ENCODE peak calls at places on chromosome 10, in four cellular contexts. One of them, this sample, is unnamed.

GRCh38 chr10:13115832-13116793 is 16.1 kb downstream of the OPTN start:
- DNase-seq in NCI-H1092: no peak
- DNase-seq in left cardiac atrium: no peak
- DNase-seq in astrocyte of the spinal cord: no peak
- DNase-seq in this sample: no peak

GRCh38 chr10:57786850-57787750 is 480.6 kb downstream of the IPMK start:
- DNase-seq in NCI-H1092: no peak
- DNase-seq in left cardiac atrium: no peak
- DNase-seq in astrocyte of the spinal cord: no peak
- DNase-seq in this sample: no peak

GRCh38 chr10:12785338-12785934 is 216.1 kb downstream of the CCDC3 start:
- DNase-seq in NCI-H1092: no peak
- DNase-seq in left cardiac atrium: no peak
- DNase-seq in astrocyte of the spinal cord: no peak
- DNase-seq in this sample: peak

GRCh38 chr10:125144209-125144608 is 16.2 kb downstream of the CTBP2 start:
- DNase-seq in NCI-H1092: no peak
- DNase-seq in left cardiac atrium: no peak
- DNase-seq in astrocyte of the spinal cord: no peak
- DNase-seq in this sample: no peak

GRCh38 chr10:93746844-93747284 is 10.9 kb upstream of the LGI1 start:
- DNase-seq in NCI-H1092: no peak
- DNase-seq in left cardiac atrium: no peak
- DNase-seq in astrocyte of the spinal cord: peak
- DNase-seq in this sample: no peak

GRCh38 chr10:31157125-31157983 is 125.7 kb upstream of the ZNF438 start:
- DNase-seq in NCI-H1092: peak
- DNase-seq in left cardiac atrium: peak
- DNase-seq in astrocyte of the spinal cord: peak
- DNase-seq in this sample: peak

GRCh38 chr10:52526251-52526823 is 212.3 kb downstream of the DKK1 start:
- DNase-seq in NCI-H1092: no peak
- DNase-seq in left cardiac atrium: no peak
- DNase-seq in astrocyte of the spinal cord: peak
- DNase-seq in this sample: no peak

GRCh38 chr10:75335983-75336382 is 65.6 kb downstream of the ZNF503 start:
- DNase-seq in NCI-H1092: no peak
- DNase-seq in left cardiac atrium: no peak
- DNase-seq in astrocyte of the spinal cord: no peak
- DNase-seq in this sample: no peak

GRCh38 chr10:24762161-24762924 is 38.7 kb upstream of the ARHGAP21 start:
- DNase-seq in NCI-H1092: no peak
- DNase-seq in left cardiac atrium: no peak
- DNase-seq in astrocyte of the spinal cord: peak
- DNase-seq in this sample: no peak

GRCh38 chr10:102347236-102347828 is 48.2 kb upstream of the NFKB2 start:
- DNase-seq in NCI-H1092: no peak
- DNase-seq in left cardiac atrium: peak
- DNase-seq in astrocyte of the spinal cord: peak
- DNase-seq in this sample: peak

GRCh38 chr10:124874-125273 is 10.4 kb upstream of the ZMYND11 start:
- DNase-seq in NCI-H1092: no peak
- DNase-seq in left cardiac atrium: no peak
- DNase-seq in astrocyte of the spinal cord: no peak
- DNase-seq in this sample: no peak

GRCh38 chr10:124715479-124715878 is 28.7 kb downstream of the FAM53B start:
- DNase-seq in NCI-H1092: no peak
- DNase-seq in left cardiac atrium: no peak
- DNase-seq in astrocyte of the spinal cord: no peak
- DNase-seq in this sample: no peak

GRCh38 chr10:118966131-118967125 is 63.1 kb upstream of the NANOS1 start:
- DNase-seq in NCI-H1092: no peak
- DNase-seq in left cardiac atrium: peak
- DNase-seq in astrocyte of the spinal cord: no peak
- DNase-seq in this sample: no peak

GRCh38 chr10:60942604-60943269 is 1.2 kb downstream of the RHOBTB1 start:
- DNase-seq in NCI-H1092: no peak
- DNase-seq in left cardiac atrium: peak
- DNase-seq in astrocyte of the spinal cord: peak
- DNase-seq in this sample: peak

GRCh38 chr10:98407017-98407743 is 7.8 kb downstream of the PYROXD2 start:
- DNase-seq in NCI-H1092: no peak
- DNase-seq in left cardiac atrium: no peak
- DNase-seq in astrocyte of the spinal cord: no peak
- DNase-seq in this sample: no peak

GRCh38 chr10:58943960-58944359 is 232.5 kb upstream of the PHYHIPL start:
- DNase-seq in NCI-H1092: no peak
- DNase-seq in left cardiac atrium: no peak
- DNase-seq in astrocyte of the spinal cord: no peak
- DNase-seq in this sample: no peak

GRCh38 chr10:132468651-132469050 is 68.9 kb upstream of the INPP5A start:
- DNase-seq in NCI-H1092: no peak
- DNase-seq in left cardiac atrium: peak
- DNase-seq in astrocyte of the spinal cord: no peak
- DNase-seq in this sample: no peak

GRCh38 chr10:60943372-60944158 is 420 bp downstream of the RHOBTB1 start:
- DNase-seq in NCI-H1092: peak
- DNase-seq in left cardiac atrium: peak
- DNase-seq in astrocyte of the spinal cord: peak
- DNase-seq in this sample: peak

GRCh38 chr10:130786365-130786966 is 525.1 kb downstream of the TCERG1L start:
- DNase-seq in NCI-H1092: no peak
- DNase-seq in left cardiac atrium: no peak
- DNase-seq in astrocyte of the spinal cord: no peak
- DNase-seq in this sample: no peak

GRCh38 chr10:95571390-95571789 is 10.2 kb upstream of the SORBS1 start:
- DNase-seq in NCI-H1092: no peak
- DNase-seq in left cardiac atrium: no peak
- DNase-seq in astrocyte of the spinal cord: no peak
- DNase-seq in this sample: no peak

GRCh38 chr10:97916586-97916985 is 66.9 kb downstream of the GOLGA7B start:
- DNase-seq in NCI-H1092: no peak
- DNase-seq in left cardiac atrium: no peak
- DNase-seq in astrocyte of the spinal cord: no peak
- DNase-seq in this sample: peak

GRCh38 chr10:30392564-30392990 is 41.4 kb upstream of the MAP3K8 start:
- DNase-seq in NCI-H1092: peak
- DNase-seq in left cardiac atrium: peak
- DNase-seq in astrocyte of the spinal cord: peak
- DNase-seq in this sample: peak

GRCh38 chr10:3532644-3533043 is 252.4 kb downstream of the KLF6 start:
- DNase-seq in NCI-H1092: no peak
- DNase-seq in left cardiac atrium: no peak
- DNase-seq in astrocyte of the spinal cord: peak
- DNase-seq in this sample: no peak

GRCh38 chr10:62681211-62681940 is 123.1 kb upstream of the ADO start:
- DNase-seq in NCI-H1092: no peak
- DNase-seq in left cardiac atrium: no peak
- DNase-seq in astrocyte of the spinal cord: no peak
- DNase-seq in this sample: no peak

GRCh38 chr10:130727766-130728490 is 583.6 kb downstream of the TCERG1L start:
- DNase-seq in NCI-H1092: no peak
- DNase-seq in left cardiac atrium: no peak
- DNase-seq in astrocyte of the spinal cord: no peak
- DNase-seq in this sample: no peak

GRCh38 chr10:62899316-62899715 is 83.2 kb upstream of the EGR2 start:
- DNase-seq in NCI-H1092: no peak
- DNase-seq in left cardiac atrium: no peak
- DNase-seq in astrocyte of the spinal cord: no peak
- DNase-seq in this sample: no peak

GRCh38 chr10:95480102-95480900 is 80.9 kb downstream of the SORBS1 start:
- DNase-seq in NCI-H1092: no peak
- DNase-seq in left cardiac atrium: peak
- DNase-seq in astrocyte of the spinal cord: no peak
- DNase-seq in this sample: no peak

GRCh38 chr10:132886211-132887099 is 55.9 kb downstream of the CFAP46 start:
- DNase-seq in NCI-H1092: no peak
- DNase-seq in left cardiac atrium: peak
- DNase-seq in astrocyte of the spinal cord: no peak
- DNase-seq in this sample: no peak

GRCh38 chr10:44882146-44882720 is 28.9 kb upstream of the TMEM72 start:
- DNase-seq in NCI-H1092: no peak
- DNase-seq in left cardiac atrium: no peak
- DNase-seq in astrocyte of the spinal cord: no peak
- DNase-seq in this sample: peak

GRCh38 chr10:46522295-46523118 is 34.0 kb downstream of the GPRIN2 start:
- DNase-seq in NCI-H1092: no peak
- DNase-seq in left cardiac atrium: peak
- DNase-seq in astrocyte of the spinal cord: no peak
- DNase-seq in this sample: no peak

GRCh38 chr10:4909118-4909517 is 54.1 kb upstream of the AKR1C1 start:
- DNase-seq in NCI-H1092: no peak
- DNase-seq in left cardiac atrium: no peak
- DNase-seq in astrocyte of the spinal cord: no peak
- DNase-seq in this sample: no peak

GRCh38 chr10:76743169-76743568 is 894.4 kb downstream of the KCNMA1 start:
- DNase-seq in NCI-H1092: no peak
- DNase-seq in left cardiac atrium: no peak
- DNase-seq in astrocyte of the spinal cord: no peak
- DNase-seq in this sample: no peak

GRCh38 chr10:129971381-129972144 is 7.5 kb upstream of the EBF3 start:
- DNase-seq in NCI-H1092: no peak
- DNase-seq in left cardiac atrium: peak
- DNase-seq in astrocyte of the spinal cord: no peak
- DNase-seq in this sample: peak

GRCh38 chr10:86202226-86202625 is 164.4 kb downstream of the GRID1 start:
- DNase-seq in NCI-H1092: no peak
- DNase-seq in left cardiac atrium: no peak
- DNase-seq in astrocyte of the spinal cord: no peak
- DNase-seq in this sample: no peak

GRCh38 chr10:35011771-35012191 is 78.4 kb downstream of the CUL2 start:
- DNase-seq in NCI-H1092: no peak
- DNase-seq in left cardiac atrium: no peak
- DNase-seq in astrocyte of the spinal cord: peak
- DNase-seq in this sample: no peak

This sample was measured in prostate gland.